ENCODE peak calls at places on chromosomes 11 and 22, in nine cellular contexts. Z, K, M, L, N, J, W, P and X are unnamed samples.

GRCh38 chr11:47641585-47642098 is 717 bp downstream of the MTCH2 start:
- DNase-seq in L (no peak), P (no peak), W (no peak), Z (no peak), J (no peak), K (no peak), M (peak), N (no peak), X (no peak)

GRCh38 chr11:62614275-62614674 is 1.2 kb downstream of the ROM1 start:
- DNase-seq in J (no peak), M (no peak), N (no peak), P (no peak), W (no peak), K (peak), L (no peak), Z (no peak), X (no peak)

GRCh38 chr22:41445171-41446056 is 1.2 kb downstream of the TOB2 start:
- DNase-seq in Z (no peak), N (peak), M (peak), P (no peak), K (peak), J (no peak), L (no peak), W (no peak), X (no peak)

GRCh38 chr22:36953239-36954080 is 40.0 kb downstream of the CSF2RB start:
- DNase-seq in N (no peak), K (no peak), J (no peak), L (no peak), Z (no peak), P (no peak), M (no peak), W (no peak), X (no peak)

GRCh38 chr11:61686469-61686868 is 6.3 kb downstream of the DAGLA start:
- DNase-seq in L (no peak), K (no peak), J (no peak), P (no peak), W (no peak), N (no peak), Z (no peak), M (no peak), X (no peak)

GRCh38 chr11:73521621-73522020 is 76.3 kb downstream of the FAM168A start:
- DNase-seq in W (no peak), Z (no peak), L (no peak), M (peak), J (no peak), N (peak), P (peak), K (no peak), X (no peak)

GRCh38 chr11:8023831-8024555 is 36.9 kb downstream of the EIF3F start:
- DNase-seq in Z (no peak), P (peak), M (no peak), N (no peak), W (no peak), L (no peak), K (no peak), J (no peak), X (no peak)

GRCh38 chr11:65867284-65868071 is 5.1 kb downstream of the EFEMP2 start:
- DNase-seq in P (no peak), L (no peak), M (no peak), W (no peak), Z (no peak), N (no peak), K (no peak), J (no peak), X (no peak)

GRCh38 chr11:65431452-65432132 is 9.0 kb downstream of the NEAT1 start:
- DNase-seq in Z (no peak), N (peak), W (no peak), L (no peak), K (no peak), J (no peak), P (peak), M (peak), X (no peak)

DNA sequence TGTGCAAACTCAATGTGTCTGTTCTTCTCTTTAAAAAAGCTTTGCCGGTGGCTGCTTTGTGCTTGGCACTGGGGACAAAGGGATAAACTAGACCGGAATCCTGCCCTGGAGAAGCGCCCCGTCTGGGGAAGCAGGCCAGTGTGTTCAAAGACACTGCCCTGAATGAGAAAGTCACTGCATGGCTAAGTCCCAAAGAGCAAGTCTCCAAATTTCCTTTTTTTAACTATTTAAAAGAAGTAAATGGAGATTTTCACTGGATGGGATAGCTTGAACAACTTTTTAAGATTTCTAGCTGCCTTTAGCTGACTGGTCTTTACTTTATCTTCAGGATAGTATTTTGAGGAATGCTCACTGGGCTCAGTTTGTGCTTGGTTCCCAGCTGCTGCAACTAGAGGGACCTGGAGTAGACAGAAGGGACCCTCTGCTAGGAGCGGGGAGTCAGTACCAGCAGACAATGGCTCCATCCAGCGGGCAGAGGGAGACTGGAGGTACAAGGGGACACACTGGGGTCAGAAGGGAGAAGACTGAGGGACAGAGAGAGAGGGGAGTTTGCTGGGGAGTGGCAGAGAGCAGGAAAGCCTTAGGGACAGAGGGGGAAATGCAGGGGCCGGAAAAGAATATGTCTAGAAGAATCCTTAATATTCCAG is 22.2 kb upstream of the ACER3 start:
- DNase-seq in M (no peak), K (no peak), N (peak), L (no peak), P (peak), J (no peak), W (no peak), Z (no peak), X (no peak)
- TF ChIP-seq CTCF in M (peak), K (no peak), N (peak), L (no peak), P (peak), J (peak), W (no peak), Z (no peak), X (peak)

GRCh38 chr22:44129614-44129976 is 51.1 kb upstream of the PARVG start:
- DNase-seq in J (peak), N (peak), L (no peak), K (no peak), Z (no peak), M (peak), P (peak), W (no peak), X (no peak)

GRCh38 chr22:44125421-44125820 is 55.3 kb upstream of the PARVG start:
- DNase-seq in K (no peak), J (no peak), W (no peak), Z (no peak), P (no peak), N (no peak), M (no peak), L (no peak), X (no peak)

GRCh38 chr22:44128961-44129613 is 51.6 kb upstream of the PARVG start:
- DNase-seq in Z (no peak), W (no peak), K (no peak), M (no peak), L (no peak), J (peak), N (no peak), P (no peak), X (no peak)

GRCh38 chr22:44126807-44127206 is 53.9 kb upstream of the PARVG start:
- DNase-seq in P (no peak), W (no peak), L (no peak), M (no peak), N (no peak), J (no peak), Z (no peak), K (no peak), X (no peak)

GRCh38 chr22:44127353-44127752 is 53.4 kb upstream of the PARVG start:
- DNase-seq in L (no peak), M (no peak), Z (no peak), P (peak), W (no peak), J (no peak), N (peak), K (no peak), X (no peak)
- TF ChIP-seq CTCF in L (no peak), M (no peak), Z (no peak), P (no peak), W (no peak), J (no peak), N (no peak), K (no peak), X (no peak)

GRCh38 chr11:26905368-26905767 is 88.5 kb upstream of the FIBIN start:
- DNase-seq in K (no peak), P (peak), W (no peak), L (no peak), J (no peak), N (peak), Z (no peak), M (peak), X (no peak)
- TF ChIP-seq CTCF in K (no peak), P (peak), W (no peak), L (no peak), J (no peak), N (no peak), Z (no peak), M (no peak), X (no peak)

GRCh38 chr11:64340671-64341335 is 799 bp downstream of the CCDC88B start:
- DNase-seq in L (peak), N (no peak), J (peak), K (peak), Z (no peak), M (no peak), W (peak), P (no peak), X (peak)
- TF ChIP-seq CTCF in L (no peak), N (no peak), J (no peak), K (no peak), Z (no peak), M (peak), W (no peak), P (no peak), X (no peak)

GRCh38 chr11:10288881-10289764 is 4.9 kb downstream of the SBF2 start:
- DNase-seq in N (no peak), Z (no peak), K (peak), J (no peak), M (no peak), P (no peak), W (no peak), L (no peak), X (no peak)
- TF ChIP-seq CTCF in N (no peak), Z (no peak), K (no peak), J (no peak), M (no peak), P (no peak), W (no peak), L (no peak), X (no peak)

GRCh38 chr11:60634151-60634550 is 65.3 kb upstream of the MS4A8 start:
- DNase-seq in M (no peak), N (no peak), Z (no peak), J (no peak), L (peak), K (no peak), P (no peak), W (peak), X (peak)
- TF ChIP-seq CTCF in M (peak), N (no peak), Z (no peak), J (no peak), L (peak), K (peak), P (peak), W (peak), X (peak)

DNA sequence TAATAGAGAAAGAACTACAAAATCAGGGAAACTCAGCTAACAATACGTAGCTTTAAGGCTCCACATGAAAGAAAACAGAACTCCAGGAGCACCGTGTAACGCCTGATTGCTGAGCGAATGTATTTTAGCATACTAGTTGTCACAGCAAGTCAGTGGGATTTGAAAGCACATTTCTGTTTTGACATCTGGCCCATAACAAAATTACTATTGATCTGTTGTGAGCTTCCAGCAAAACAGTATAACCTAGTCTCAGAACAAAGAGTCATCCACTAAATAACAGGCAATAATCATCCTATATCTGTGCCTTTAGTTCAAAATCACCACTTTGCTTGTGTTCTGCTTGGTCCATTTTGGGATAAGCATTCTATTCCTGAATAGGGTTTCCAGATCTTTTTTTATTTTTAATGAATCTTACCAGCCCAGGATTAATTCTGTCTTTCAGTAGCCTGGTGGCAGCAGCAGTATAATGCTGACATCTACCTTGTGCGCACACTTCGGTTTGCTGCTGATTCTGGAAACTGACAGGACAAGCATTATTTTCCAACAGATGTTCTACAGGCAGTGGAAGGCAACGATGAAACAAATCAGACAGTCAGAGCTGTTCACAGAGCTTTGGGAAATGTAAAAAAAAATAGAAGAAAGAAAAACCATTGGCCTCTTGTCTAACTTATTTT is 66.2 kb downstream of the CADM1 start:
- DNase-seq in Z (no peak), J (no peak), M (no peak), P (no peak), N (no peak), K (no peak), W (no peak), L (no peak), X (no peak)
- TF ChIP-seq CTCF in Z (no peak), J (no peak), M (no peak), P (no peak), N (no peak), K (no peak), W (no peak), L (no peak), X (no peak)